ENCODE peak calls at places on chromosomes 1 and 21, in eight cellular contexts. B, C, E, Z, P, I, N and A are unnamed samples.

GRCh38 chr1:183583466-183583865 is 6.8 kb downstream of the NCF2 start:
- DNase-seq in Z (no peak), I (no peak), N (peak; percentile 78), P (no peak), E (no peak), C (no peak), B (peak; percentile 25), A (peak; percentile 87)

GRCh38 chr1:15283500-15283899 is 36.5 kb downstream of the FHAD1 start:
- DNase-seq in C (no peak), B (peak; percentile 16), I (no peak), P (no peak), Z (no peak), E (no peak), N (no peak), A (no peak)

GRCh38 chr1:246790833-246791232 is 66.6 kb downstream of the SCCPDH start:
- DNase-seq in C (no peak), B (no peak), P (no peak), Z (no peak), N (no peak), E (no peak), I (no peak), A (no peak)

GRCh38 chr1:104163912-104164476 is 414.3 kb downstream of the AMY1C start:
- DNase-seq in I (no peak), P (no peak), Z (no peak), N (no peak), B (no peak), E (no peak), C (no peak), A (no peak)

GRCh38 chr1:58107943-58108342 is 438.6 kb downstream of the OMA1 start:
- DNase-seq in I (no peak), C (no peak), P (no peak), Z (no peak), N (no peak), B (no peak), E (no peak), A (no peak)

GRCh38 chr1:228379165-228379460 is 27.5 kb downstream of the TRIM11 start:
- DNase-seq in Z (peak; percentile 43), C (no peak), B (peak; percentile 17), P (no peak), I (peak; percentile 60), N (peak; percentile 62), E (no peak), A (peak; percentile 32)

GRCh38 chr1:111267801-111268508 is 22.7 kb upstream of the CHIA start:
- DNase-seq in P (no peak), E (no peak), C (no peak), Z (no peak), B (no peak), I (no peak), N (no peak), A (no peak)

GRCh38 chr1:36014722-36015220 is 69.1 kb upstream of the TEKT2 start:
- DNase-seq in E (no peak), B (no peak), C (no peak), I (no peak), P (no peak), Z (no peak), N (no peak), A (no peak)

GRCh38 chr1:58942759-58943191 is 158.9 kb upstream of the JUN start:
- DNase-seq in I (no peak), Z (no peak), P (no peak), B (no peak), E (no peak), N (no peak), C (no peak), A (no peak)

GRCh38 chr1:23376890-23377811 is 7.5 kb upstream of the ZNF436 start:
- DNase-seq in B (peak; percentile 93), P (no peak), C (no peak), N (no peak), I (peak; percentile 22), Z (peak; percentile 49), E (no peak), A (no peak)

GRCh38 chr1:25099343-25099951 is 132.9 kb downstream of the SYF2 start:
- DNase-seq in I (no peak), P (no peak), Z (no peak), N (no peak), C (no peak), E (no peak), B (no peak), A (peak; percentile 61)

GRCh38 chr1:40389871-40390560 is 16.5 kb downstream of the SMAP2 start:
- DNase-seq in I (no peak), E (no peak), C (no peak), Z (peak; percentile 61), B (peak; percentile 97), P (no peak), N (no peak), A (no peak)

GRCh38 chr1:160325252-160325651 is 17.8 kb downstream of the COPA start:
- DNase-seq in N (no peak), Z (no peak), C (no peak), E (no peak), B (no peak), I (no peak), P (no peak), A (no peak)

GRCh38 chr1:204410764-204411450 is 710 bp downstream of the PPP1R15B start:
- DNase-seq in P (no peak), E (no peak), N (peak; percentile 75), I (peak; percentile 40), Z (peak; percentile 56), B (peak; percentile 38), C (peak; percentile 64), A (no peak)

GRCh38 chr1:27542463-27543273 is 52.7 kb upstream of the WASF2 start:
- DNase-seq in I (no peak), E (no peak), P (peak; percentile 31), B (peak; percentile 76), N (no peak), C (no peak), Z (peak; percentile 95), A (no peak)

DNA sequence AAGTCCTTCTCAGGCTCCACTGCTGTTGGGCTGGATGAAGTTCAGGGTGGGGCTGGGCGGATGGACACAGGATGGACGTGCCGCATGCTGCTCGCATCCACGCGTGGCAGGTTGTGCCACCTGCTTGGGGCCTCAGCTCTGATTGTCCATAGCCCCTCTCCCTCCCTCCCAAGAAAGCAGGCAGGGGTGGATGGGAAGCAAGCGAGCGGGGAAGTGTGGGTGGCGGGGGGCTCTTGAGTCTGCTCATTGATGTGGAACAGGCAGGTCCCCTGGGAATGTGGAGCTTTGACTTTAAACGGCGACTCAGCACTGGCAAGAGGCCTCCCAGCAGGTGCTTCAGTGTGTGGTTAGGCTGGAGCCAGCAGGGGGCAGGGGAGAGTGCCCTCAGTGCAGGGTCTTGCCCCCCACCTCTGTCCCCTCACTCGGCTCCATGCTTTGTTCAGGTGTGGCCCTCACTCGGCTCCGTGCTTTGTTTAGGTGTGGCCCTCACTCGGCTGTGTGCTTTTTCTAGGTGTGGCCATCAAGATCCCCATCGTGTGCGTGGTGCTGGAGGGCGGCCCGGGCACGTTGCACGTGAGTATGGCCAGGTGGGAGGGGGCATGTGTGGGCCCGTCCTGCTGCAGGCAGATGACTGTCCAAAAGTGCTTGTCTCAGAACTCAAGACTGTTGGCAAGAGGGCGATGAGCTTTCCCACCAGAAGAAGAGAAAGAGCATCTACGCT is 23.9 kb downstream of the TRPM2 start:
- DNase-seq in E (no peak), P (no peak), Z (no peak), N (no peak), B (no peak), C (no peak), I (peak; percentile 51), A (no peak)
- TF ChIP-seq CTCF in E (no peak), P (peak; percentile 36), Z (peak; percentile 10), N (no peak), B (no peak), C (no peak), I (peak; percentile 40), A (no peak)

GRCh38 chr21:36873511-36873910 is 93.0 kb downstream of the HLCS start:
- DNase-seq in P (no peak), E (no peak), N (no peak), Z (no peak), B (no peak), I (no peak), C (no peak), A (no peak)
- TF ChIP-seq CTCF in P (no peak), E (no peak), N (no peak), Z (no peak), B (no peak), I (no peak), C (no peak), A (no peak)

GRCh38 chr1:81305997-81306452 is 494.7 kb upstream of the ADGRL2 start:
- DNase-seq in C (no peak), E (no peak), P (peak; percentile 29), B (peak; percentile 68), N (no peak), Z (peak; percentile 75), I (peak; percentile 62), A (no peak)
- TF ChIP-seq CTCF in C (no peak), E (peak; percentile 34), P (peak; percentile 65), B (peak; percentile 41), N (peak; percentile 51), Z (peak; percentile 65), I (peak; percentile 55), A (no peak)

GRCh38 chr1:88923224-88923623 is 31.9 kb upstream of the GTF2B start:
- DNase-seq in E (no peak), P (no peak), I (peak; percentile 3), Z (peak; percentile 6), B (no peak), N (no peak), C (no peak), A (no peak)

GRCh38 chr1:88916883-88917282 is 25.5 kb upstream of the GTF2B start:
- DNase-seq in I (no peak), N (no peak), E (no peak), P (no peak), Z (no peak), B (no peak), C (no peak), A (no peak)

GRCh38 chr1:88920845-88921244 is 29.5 kb upstream of the GTF2B start:
- DNase-seq in E (no peak), B (no peak), C (no peak), Z (no peak), I (no peak), P (no peak), N (no peak), A (no peak)

GRCh38 chr1:88917321-88918025 is 26.1 kb upstream of the GTF2B start:
- DNase-seq in P (no peak), E (no peak), B (peak; percentile 5), C (no peak), N (no peak), I (no peak), Z (no peak), A (no peak)

GRCh38 chr1:88922214-88922613 is 30.8 kb upstream of the GTF2B start:
- DNase-seq in P (no peak), Z (no peak), I (peak; percentile 19), N (no peak), B (no peak), E (no peak), C (no peak), A (no peak)
- TF ChIP-seq CTCF in P (no peak), Z (no peak), I (no peak), N (no peak), B (no peak), E (no peak), C (no peak), A (no peak)